ENCODE peak calls at places on chromosomes 12 and 14, in ten cellular contexts. L is IMR-90, O is GM23248, K is MM.1S, R is hepatocyte, W is OCI-LY7, F is DND-41, C is neural progenitor cell, D is HCT116, Y is fibroblast of lung. E is an unnamed sample.

GRCh38 chr12:98883231-98883630 is 238.1 kb downstream of the APAF1 start:
- DNase-seq in F (no peak), K (no peak), Y (no peak), L (no peak), O (no peak), C (no peak), W (no peak), R (no peak), D (no peak), E (no peak)

GRCh38 chr14:41830679-41831078 is 224.0 kb downstream of the LRFN5 start:
- DNase-seq in F (no peak), C (no peak), K (no peak), Y (peak; percentile 96), O (peak; percentile 68), R (peak; percentile 22), D (no peak), L (peak; percentile 86), W (no peak), E (no peak)

GRCh38 chr12:53414756-53415417 is 8.8 kb upstream of the AMHR2 start:
- DNase-seq in D (no peak), Y (no peak), R (no peak), W (no peak), O (no peak), L (no peak), C (peak; percentile 26), F (no peak), K (no peak), E (no peak)

GRCh38 chr14:61184117-61184516 is 97.0 kb downstream of the TMEM30B start:
- DNase-seq in F (no peak), O (peak; percentile 91), W (no peak), C (no peak), D (no peak), L (peak; percentile 92), K (no peak), R (no peak), Y (peak; percentile 95), E (peak; percentile 82)

GRCh38 chr14:71650187-71650586 is 282.0 kb upstream of the RGS6 start:
- DNase-seq in K (no peak), C (no peak), D (no peak), R (no peak), W (no peak), Y (no peak), L (peak; percentile 23), F (no peak), O (peak; percentile 27), E (no peak)

GRCh38 chr12:55847603-55848329 is 5.0 kb upstream of the MMP19 start:
- DNase-seq in D (no peak), R (peak; percentile 91), Y (peak; percentile 100), W (no peak), C (no peak), F (no peak), O (peak; percentile 99), L (peak; percentile 100), K (no peak), E (peak; percentile 90)

GRCh38 chr12:1130571-1130970 is 139.5 kb downstream of the ERC1 start:
- DNase-seq in C (no peak), L (no peak), R (no peak), K (no peak), O (no peak), Y (no peak), D (peak; percentile 31), W (no peak), F (no peak), E (no peak)

GRCh38 chr14:92472860-92473259 is 40.7 kb upstream of the RIN3 start:
- DNase-seq in F (no peak), O (peak; percentile 31), R (no peak), K (no peak), L (no peak), C (no peak), W (no peak), Y (no peak), D (no peak), E (no peak)

GRCh38 chr12:66446276-66446675 is 144.0 kb downstream of the HELB start:
- DNase-seq in K (no peak), C (no peak), R (no peak), L (no peak), W (peak; percentile 10), D (peak; percentile 8), F (no peak), Y (no peak), O (no peak), E (no peak)

GRCh38 chr12:84738481-84738972 is 174.1 kb downstream of the SLC6A15 start:
- DNase-seq in Y (peak; percentile 51), W (no peak), O (peak; percentile 77), R (no peak), C (no peak), K (no peak), D (no peak), F (no peak), L (peak; percentile 43), E (peak; percentile 62)

GRCh38 chr12:110105961-110106540 is 18.1 kb upstream of the IFT81 start:
- DNase-seq in L (no peak), C (no peak), Y (peak; percentile 27), O (no peak), K (no peak), D (no peak), R (no peak), F (no peak), W (no peak), E (no peak)

GRCh38 chr12:110105159-110105558 is 19.0 kb upstream of the IFT81 start:
- DNase-seq in F (no peak), W (no peak), L (no peak), C (no peak), R (no peak), K (no peak), O (no peak), Y (no peak), D (no peak), E (no peak)

GRCh38 chr12:110100315-110100970 is 23.7 kb upstream of the IFT81 start:
- DNase-seq in W (peak; percentile 87), K (peak; percentile 30), F (peak; percentile 71), D (peak; percentile 48), O (peak; percentile 74), Y (peak; percentile 85), L (peak; percentile 78), C (peak; percentile 82), R (peak; percentile 80), E (peak; percentile 89)

GRCh38 chr12:110104188-110104969 is 19.8 kb upstream of the IFT81 start:
- DNase-seq in O (peak; percentile 22), C (no peak), D (no peak), K (no peak), Y (peak; percentile 86), L (peak; percentile 35), F (no peak), R (peak; percentile 50), W (no peak), E (no peak)

DNA sequence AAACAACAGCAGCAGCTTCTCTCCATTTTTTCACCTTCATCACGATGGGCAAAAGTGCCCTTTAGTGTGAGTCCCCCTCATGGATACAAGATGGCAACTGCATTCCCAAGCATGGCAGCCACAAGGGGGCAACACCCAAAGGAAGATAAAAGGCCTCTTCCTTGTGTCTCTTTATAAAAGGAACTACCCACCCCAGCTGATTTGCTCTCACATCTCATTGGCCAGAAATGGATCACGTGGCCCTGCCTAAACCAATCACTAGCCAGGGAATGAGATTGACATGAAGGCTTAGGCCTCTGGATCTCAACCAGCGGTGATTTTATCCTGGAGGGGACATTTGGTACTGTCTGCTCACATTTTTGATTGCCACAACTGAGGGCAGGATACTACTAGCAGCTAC is 21.9 kb upstream of the IFT81 start:
- DNase-seq in W (peak; percentile 79), O (peak; percentile 66), R (peak; percentile 39), K (peak; percentile 43), L (peak; percentile 64), C (peak; percentile 68), D (peak; percentile 94), F (peak; percentile 61), Y (peak; percentile 73), E (no peak)
- H2AFZ ChIP-seq in W (peak overlapping the region; percentile 66), O (no peak overlapping the region), R (no peak overlapping the region), K (no peak overlapping the region), L (no peak overlapping the region), C (peak overlapping the region; percentile 61), D (peak overlapping the region; percentile 14), F (peak overlapping the region; percentile 62), Y (no peak overlapping the region), E (no peak overlapping the region)

GRCh38 chr14:55054098-55054497 is 2.7 kb downstream of the MAPK1IP1L start:
- DNase-seq in O (no peak), W (no peak), L (no peak), Y (no peak), C (no peak), R (no peak), F (no peak), K (no peak), D (no peak), E (no peak)

GRCh38 chr14:55051426-55052258 is at the start of gene MAPK1IP1L:
- DNase-seq in F (peak; percentile 93), L (peak; percentile 88), Y (peak; percentile 91), K (peak; percentile 72), R (peak; percentile 96), C (peak; percentile 96), D (peak; percentile 63), O (peak; percentile 96), W (peak; percentile 92), E (peak; percentile 99)

GRCh38 chr14:55052259-55052930 is 948 bp downstream of the MAPK1IP1L start:
- DNase-seq in Y (peak; percentile 51), K (peak; percentile 55), L (peak; percentile 31), F (no peak), R (peak; percentile 23), C (no peak), W (no peak), D (no peak), O (peak; percentile 64), E (peak; percentile 55)

GRCh38 chr14:55053018-55053417 is 1.6 kb downstream of the MAPK1IP1L start:
- DNase-seq in K (no peak), C (no peak), R (no peak), O (no peak), W (no peak), D (no peak), Y (no peak), L (no peak), F (no peak), E (no peak)

DNA sequence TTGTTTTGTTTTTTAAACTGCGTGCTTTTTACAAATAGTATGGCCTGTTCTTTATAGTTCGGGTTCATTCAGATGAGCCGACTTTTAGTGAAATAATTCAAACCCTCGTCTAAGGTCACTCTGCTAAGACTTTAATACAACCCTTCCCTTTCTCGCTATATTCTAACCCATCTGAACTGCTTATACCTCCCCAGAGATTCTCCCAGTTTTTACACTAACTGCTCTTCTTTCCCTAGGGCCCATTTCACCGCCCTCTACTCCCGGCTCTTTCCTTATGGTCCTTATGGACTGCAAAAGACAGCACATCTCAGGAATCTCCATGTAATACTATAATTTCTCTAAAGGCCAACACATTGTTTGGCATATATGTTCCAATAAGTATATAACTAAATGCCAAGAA is 2.1 kb downstream of the MAPK1IP1L start:
- DNase-seq in C (no peak), D (no peak), Y (no peak), K (no peak), F (no peak), W (no peak), L (no peak), R (no peak), O (no peak), E (peak; percentile 79)
- H4K20me1 ChIP-seq in C (peaks cover 28% of the 10 kb centered on the region), D (peaks cover 26% of the 10 kb centered on the region), Y (peaks cover 2% of the 10 kb centered on the region), K (peaks cover 7% of the 10 kb centered on the region), F (peaks cover 58% of the 10 kb centered on the region), W (peaks cover 32% of the 10 kb centered on the region), L (peaks cover 62% of the 10 kb centered on the region), R (peaks cover 46% of the 10 kb centered on the region), O (peaks cover 10% of the 10 kb centered on the region), E (peaks cover 42% of the 10 kb centered on the region)

GRCh38 chr12:26100966-26101744 is 23.7 kb downstream of the BHLHE41 start:
- DNase-seq in K (peak; percentile 30), D (no peak), R (peak; percentile 87), W (no peak), F (no peak), O (no peak), Y (no peak), L (no peak), C (no peak), E (no peak)
- H2AFZ ChIP-seq in K (no peak overlapping the region), D (no peak overlapping the region), R (no peak overlapping the region), W (no peak overlapping the region), F (no peak overlapping the region), O (no peak overlapping the region), Y (no peak overlapping the region), L (no peak overlapping the region), C (no peak overlapping the region), E (no peak overlapping the region)

GRCh38 chr12:15152456-15152855 is 68.8 kb downstream of the RERG start:
- DNase-seq in W (no peak), Y (peak; percentile 52), R (peak; percentile 37), F (no peak), C (no peak), O (peak; percentile 37), D (no peak), L (no peak), K (no peak), E (no peak)
- H4K20me1 ChIP-seq in W (no peaks in the 10 kb centered on the region), Y (no peaks in the 10 kb centered on the region), R (no peaks in the 10 kb centered on the region), F (no peaks in the 10 kb centered on the region), C (no peaks in the 10 kb centered on the region), O (no peaks in the 10 kb centered on the region), D (no peaks in the 10 kb centered on the region), L (no peaks in the 10 kb centered on the region), K (no peaks in the 10 kb centered on the region), E (no peaks in the 10 kb centered on the region)